ENCODE peak calls at places on chromosome X, in seven cellular contexts. One of them, this sample, is unnamed.

GRCh38 chrX:65601530-65602281 is 65.7 kb upstream of the MSN start:
- DNase-seq in nephron progenitor cell: no peak
- DNase-seq in body of pancreas: peak
- DNase-seq in PC-9: no peak
- DNase-seq in neural crest cell: no peak
- DNase-seq in AG09309: peak
- DNase-seq in cardiac fibroblast: peak
- DNase-seq in this sample: no peak

GRCh38 chrX:131588995-131589394 is 45.1 kb downstream of the OR13H1 start:
- DNase-seq in nephron progenitor cell: peak
- DNase-seq in body of pancreas: peak
- DNase-seq in PC-9: no peak
- DNase-seq in neural crest cell: no peak
- DNase-seq in AG09309: no peak
- DNase-seq in cardiac fibroblast: peak
- DNase-seq in this sample: no peak

GRCh38 chrX:128781506-128781905 is 729.3 kb upstream of the ACTRT1 start:
- DNase-seq in nephron progenitor cell: peak
- DNase-seq in body of pancreas: peak
- DNase-seq in PC-9: no peak
- DNase-seq in neural crest cell: peak
- DNase-seq in AG09309: no peak
- DNase-seq in cardiac fibroblast: no peak
- DNase-seq in this sample: peak

GRCh38 chrX:124342174-124342867 is 4.0 kb upstream of the SH2D1A start:
- DNase-seq in nephron progenitor cell: no peak
- DNase-seq in body of pancreas: no peak
- DNase-seq in PC-9: no peak
- DNase-seq in neural crest cell: no peak
- DNase-seq in AG09309: no peak
- DNase-seq in cardiac fibroblast: no peak
- DNase-seq in this sample: no peak

GRCh38 chrX:56569378-56570061 is 6.1 kb downstream of the UBQLN2 start:
- DNase-seq in nephron progenitor cell: no peak
- DNase-seq in body of pancreas: no peak
- DNase-seq in PC-9: no peak
- DNase-seq in neural crest cell: no peak
- DNase-seq in AG09309: no peak
- DNase-seq in cardiac fibroblast: no peak
- DNase-seq in this sample: no peak

GRCh38 chrX:3184176-3184930 is 143.1 kb downstream of the ARSF start:
- DNase-seq in nephron progenitor cell: no peak
- DNase-seq in body of pancreas: no peak
- DNase-seq in PC-9: no peak
- DNase-seq in neural crest cell: no peak
- DNase-seq in AG09309: peak
- DNase-seq in cardiac fibroblast: peak
- DNase-seq in this sample: no peak

GRCh38 chrX:35617836-35618235 is 180.3 kb upstream of the MAGEB16 start:
- DNase-seq in nephron progenitor cell: no peak
- DNase-seq in body of pancreas: no peak
- DNase-seq in PC-9: no peak
- DNase-seq in neural crest cell: no peak
- DNase-seq in AG09309: no peak
- DNase-seq in cardiac fibroblast: no peak
- DNase-seq in this sample: no peak

GRCh38 chrX:44889824-44890223 is 16.8 kb downstream of the KDM6A start:
- DNase-seq in nephron progenitor cell: no peak
- DNase-seq in body of pancreas: no peak
- DNase-seq in PC-9: no peak
- DNase-seq in neural crest cell: no peak
- DNase-seq in AG09309: no peak
- DNase-seq in cardiac fibroblast: no peak
- DNase-seq in this sample: no peak

GRCh38 chrX:64842492-64842891 is 133.8 kb downstream of the ZC4H2 start:
- DNase-seq in nephron progenitor cell: no peak
- DNase-seq in body of pancreas: no peak
- DNase-seq in PC-9: no peak
- DNase-seq in neural crest cell: no peak
- DNase-seq in AG09309: no peak
- DNase-seq in cardiac fibroblast: no peak
- DNase-seq in this sample: no peak

GRCh38 chrX:142804085-142804484 is 221.6 kb upstream of the SPANXN4 start:
- DNase-seq in nephron progenitor cell: peak
- DNase-seq in body of pancreas: no peak
- DNase-seq in PC-9: no peak
- DNase-seq in neural crest cell: no peak
- DNase-seq in AG09309: no peak
- DNase-seq in cardiac fibroblast: no peak
- DNase-seq in this sample: peak
- TF ChIP-seq CTCF in nephron progenitor cell: no peak
- TF ChIP-seq CTCF in body of pancreas: no peak
- TF ChIP-seq CTCF in PC-9: peak
- TF ChIP-seq CTCF in neural crest cell: peak
- TF ChIP-seq CTCF in AG09309: no peak
- TF ChIP-seq CTCF in cardiac fibroblast: no peak
- TF ChIP-seq CTCF in this sample: no peak

GRCh38 chrX:11137543-11138139 is 26.5 kb downstream of the HCCS start:
- DNase-seq in nephron progenitor cell: no peak
- DNase-seq in body of pancreas: no peak
- DNase-seq in PC-9: no peak
- DNase-seq in neural crest cell: no peak
- DNase-seq in AG09309: peak
- DNase-seq in cardiac fibroblast: peak
- DNase-seq in this sample: no peak
- TF ChIP-seq CTCF in nephron progenitor cell: peak
- TF ChIP-seq CTCF in body of pancreas: peak
- TF ChIP-seq CTCF in PC-9: peak
- TF ChIP-seq CTCF in neural crest cell: peak
- TF ChIP-seq CTCF in AG09309: peak
- TF ChIP-seq CTCF in cardiac fibroblast: peak
- TF ChIP-seq CTCF in this sample: peak

GRCh38 chrX:153913701-153914100 is 9.2 kb downstream of the AVPR2 start:
- DNase-seq in nephron progenitor cell: no peak
- DNase-seq in body of pancreas: no peak
- DNase-seq in PC-9: no peak
- DNase-seq in neural crest cell: no peak
- DNase-seq in AG09309: no peak
- DNase-seq in cardiac fibroblast: no peak
- DNase-seq in this sample: no peak
- TF ChIP-seq CTCF in nephron progenitor cell: no peak
- TF ChIP-seq CTCF in body of pancreas: no peak
- TF ChIP-seq CTCF in PC-9: no peak
- TF ChIP-seq CTCF in neural crest cell: no peak
- TF ChIP-seq CTCF in AG09309: no peak
- TF ChIP-seq CTCF in cardiac fibroblast: no peak
- TF ChIP-seq CTCF in this sample: no peak

DNA sequence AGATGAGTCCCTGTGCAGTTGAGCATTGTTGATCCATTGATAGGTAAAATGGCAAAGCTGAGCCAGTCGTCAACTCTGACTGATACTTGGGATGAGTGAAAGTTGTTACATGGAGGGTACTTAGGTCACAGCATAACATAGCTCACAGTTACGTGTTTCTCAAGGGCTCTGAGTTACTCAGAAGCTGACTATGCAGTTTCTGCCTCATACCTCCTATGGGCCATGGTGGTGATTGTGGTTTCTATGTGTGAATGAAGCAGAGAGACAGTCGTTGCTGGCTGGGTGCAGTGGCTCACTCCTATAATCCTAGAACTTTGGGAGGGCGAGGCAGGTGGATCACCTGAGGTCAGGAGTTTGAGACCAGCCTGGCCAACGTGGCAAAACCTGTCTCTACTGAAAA is 30.8 kb downstream of the FRMPD3 start:
- DNase-seq in nephron progenitor cell: no peak
- DNase-seq in body of pancreas: no peak
- DNase-seq in PC-9: no peak
- DNase-seq in neural crest cell: no peak
- DNase-seq in AG09309: no peak
- DNase-seq in cardiac fibroblast: no peak
- DNase-seq in this sample: no peak
- TF ChIP-seq CTCF in nephron progenitor cell: no peak
- TF ChIP-seq CTCF in body of pancreas: no peak
- TF ChIP-seq CTCF in PC-9: no peak
- TF ChIP-seq CTCF in neural crest cell: no peak
- TF ChIP-seq CTCF in AG09309: no peak
- TF ChIP-seq CTCF in cardiac fibroblast: no peak
- TF ChIP-seq CTCF in this sample: no peak

DNA sequence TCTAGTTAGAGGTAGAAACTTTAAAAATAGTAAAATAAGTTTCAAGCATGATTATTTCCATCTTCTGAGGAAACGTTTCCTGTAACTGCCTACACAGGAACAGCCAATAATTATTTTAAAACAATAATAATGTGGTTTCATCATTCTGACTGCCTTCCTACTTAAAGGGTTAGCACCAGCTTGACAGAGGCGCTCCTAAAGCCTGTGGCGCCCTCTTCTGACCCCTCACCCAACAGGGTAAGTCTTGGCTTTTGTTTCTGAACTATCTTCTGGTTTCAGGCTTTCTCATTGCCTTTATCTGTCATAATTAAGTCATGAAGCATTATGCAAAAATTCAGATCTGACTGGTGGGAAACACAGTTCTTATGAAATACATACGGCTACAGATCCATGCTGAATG is 96.7 kb downstream of the ITM2A start:
- DNase-seq in nephron progenitor cell: peak
- DNase-seq in body of pancreas: no peak
- DNase-seq in PC-9: no peak
- DNase-seq in neural crest cell: no peak
- DNase-seq in AG09309: no peak
- DNase-seq in cardiac fibroblast: peak
- DNase-seq in this sample: peak
- TF ChIP-seq CTCF in nephron progenitor cell: peak
- TF ChIP-seq CTCF in body of pancreas: no peak
- TF ChIP-seq CTCF in PC-9: no peak
- TF ChIP-seq CTCF in neural crest cell: peak
- TF ChIP-seq CTCF in AG09309: no peak
- TF ChIP-seq CTCF in cardiac fibroblast: no peak
- TF ChIP-seq CTCF in this sample: no peak

GRCh38 chrX:153782871-153783270 is 2.0 kb downstream of the SRPK3 start:
- DNase-seq in nephron progenitor cell: no peak
- DNase-seq in body of pancreas: no peak
- DNase-seq in PC-9: no peak
- DNase-seq in neural crest cell: no peak
- DNase-seq in AG09309: no peak
- DNase-seq in cardiac fibroblast: no peak
- DNase-seq in this sample: no peak

GRCh38 chrX:153783378-153784013 is 2.7 kb downstream of the SRPK3 start:
- DNase-seq in nephron progenitor cell: no peak
- DNase-seq in body of pancreas: no peak
- DNase-seq in PC-9: no peak
- DNase-seq in neural crest cell: no peak
- DNase-seq in AG09309: no peak
- DNase-seq in cardiac fibroblast: no peak
- DNase-seq in this sample: no peak

GRCh38 chrX:153781428-153782047 is 697 bp downstream of the SRPK3 start:
- DNase-seq in nephron progenitor cell: no peak
- DNase-seq in body of pancreas: no peak
- DNase-seq in PC-9: no peak
- DNase-seq in neural crest cell: no peak
- DNase-seq in AG09309: no peak
- DNase-seq in cardiac fibroblast: no peak
- DNase-seq in this sample: no peak

GRCh38 chrX:153780678-153781427 is at the start of gene SRPK3:
- DNase-seq in nephron progenitor cell: no peak
- DNase-seq in body of pancreas: no peak
- DNase-seq in PC-9: no peak
- DNase-seq in neural crest cell: no peak
- DNase-seq in AG09309: no peak
- DNase-seq in cardiac fibroblast: no peak
- DNase-seq in this sample: no peak

DNA sequence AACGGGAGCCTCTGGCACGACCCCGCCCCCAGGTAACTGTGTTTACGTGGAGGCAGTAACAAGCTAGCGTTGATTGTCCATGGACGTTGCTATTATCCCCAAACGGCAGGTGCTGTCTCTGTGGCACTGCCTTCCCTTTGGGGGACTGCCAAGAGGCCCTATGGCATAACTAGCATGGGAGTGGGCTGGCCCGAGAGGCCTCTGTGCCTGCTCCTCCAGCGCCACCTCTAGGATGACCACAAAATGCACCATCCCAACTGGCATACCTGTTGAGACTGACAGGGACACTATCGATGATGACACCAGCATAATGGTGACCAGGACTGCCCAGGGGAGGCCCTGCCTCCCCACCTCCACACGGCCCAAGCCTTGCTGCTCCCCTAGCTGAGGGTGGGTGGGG is 1.5 kb downstream of the SRPK3 start:
- DNase-seq in nephron progenitor cell: no peak
- DNase-seq in body of pancreas: no peak
- DNase-seq in PC-9: no peak
- DNase-seq in neural crest cell: no peak
- DNase-seq in AG09309: no peak
- DNase-seq in cardiac fibroblast: no peak
- DNase-seq in this sample: no peak
- TF ChIP-seq CTCF in nephron progenitor cell: no peak
- TF ChIP-seq CTCF in body of pancreas: no peak
- TF ChIP-seq CTCF in PC-9: no peak
- TF ChIP-seq CTCF in neural crest cell: no peak
- TF ChIP-seq CTCF in AG09309: no peak
- TF ChIP-seq CTCF in cardiac fibroblast: no peak
- TF ChIP-seq CTCF in this sample: no peak